ENCODE peak calls at places on chromosome 17, in seven cellular contexts. T, H, M, L, G, B and Y are unnamed samples.
A peak's percentile ranks its signal among the peaks of the same experiment; 100 is the strongest.

GRCh38 chr17:1532836-1533602 is 16.6 kb upstream of the INPP5K start:
- DNase-seq in T (peak; percentile 48), H (no peak), M (peak; percentile 45), L (peak; percentile 20), G (peak; percentile 85), B (no peak), Y (peak; percentile 28)

GRCh38 chr17:6377906-6378305 is 57.0 kb downstream of the AIPL1 start:
- DNase-seq in T (no peak), H (no peak), M (no peak), L (no peak), G (no peak), B (no peak), Y (no peak)

GRCh38 chr17:6413073-6413472 is 21.8 kb downstream of the AIPL1 start:
- DNase-seq in T (no peak), H (no peak), M (no peak), L (no peak), G (no peak), B (peak; percentile 84), Y (peak; percentile 65)

GRCh38 chr17:47676199-47676472 is 17.8 kb upstream of the TBKBP1 start:
- DNase-seq in T (no peak), H (no peak), M (no peak), L (no peak), G (no peak), B (no peak), Y (no peak)

GRCh38 chr17:8289103-8289397 is 580 bp downstream of the RANGRF start:
- DNase-seq in T (no peak), H (no peak), M (no peak), L (peak; percentile 69), G (peak; percentile 82), B (no peak), Y (no peak)

GRCh38 chr17:67232441-67232840 is 12.6 kb downstream of the HELZ start:
- DNase-seq in T (no peak), H (no peak), M (no peak), L (no peak), G (no peak), B (no peak), Y (no peak)

GRCh38 chr17:7221281-7222092 is 1.7 kb downstream of the ACADVL start:
- DNase-seq in T (no peak), H (no peak), M (no peak), L (no peak), G (peak; percentile 26), B (no peak), Y (no peak)

GRCh38 chr17:1413281-1413791 is 13.3 kb upstream of the YWHAE start:
- DNase-seq in T (peak; percentile 88), H (peak; percentile 26), M (no peak), L (peak; percentile 89), G (no peak), B (no peak), Y (peak; percentile 88)

GRCh38 chr17:728911-729310 is 3.5 kb upstream of the TLCD3A start:
- DNase-seq in T (no peak), H (no peak), M (no peak), L (no peak), G (no peak), B (no peak), Y (no peak)

GRCh38 chr17:5584971-5585794 is 874 bp upstream of the NLRP1 start:
- DNase-seq in T (no peak), H (no peak), M (no peak), L (no peak), G (no peak), B (no peak), Y (no peak)

GRCh38 chr17:45307290-45308015 is 9.4 kb downstream of the MAP3K14 start:
- DNase-seq in T (no peak), H (no peak), M (peak; percentile 29), L (peak; percentile 48), G (no peak), B (no peak), Y (no peak)

GRCh38 chr17:66567234-66568170 is 265.1 kb downstream of the PRKCA start:
- DNase-seq in T (peak; percentile 70), H (peak; percentile 88), M (peak; percentile 53), L (peak; percentile 89), G (peak; percentile 90), B (peak; percentile 78), Y (peak; percentile 84)

GRCh38 chr17:2468270-2468669 is 43.4 kb downstream of the METTL16 start:
- DNase-seq in T (no peak), H (no peak), M (no peak), L (no peak), G (no peak), B (no peak), Y (no peak)

GRCh38 chr17:3695723-3696411 is at the start of gene P2RX5:
- DNase-seq in T (no peak), H (peak; percentile 57), M (peak; percentile 37), L (peak; percentile 27), G (peak; percentile 84), B (no peak), Y (no peak)

GRCh38 chr17:57984936-57985674 is 2.9 kb downstream of the VEZF1 start:
- DNase-seq in T (no peak), H (no peak), M (no peak), L (no peak), G (no peak), B (no peak), Y (no peak)

DNA sequence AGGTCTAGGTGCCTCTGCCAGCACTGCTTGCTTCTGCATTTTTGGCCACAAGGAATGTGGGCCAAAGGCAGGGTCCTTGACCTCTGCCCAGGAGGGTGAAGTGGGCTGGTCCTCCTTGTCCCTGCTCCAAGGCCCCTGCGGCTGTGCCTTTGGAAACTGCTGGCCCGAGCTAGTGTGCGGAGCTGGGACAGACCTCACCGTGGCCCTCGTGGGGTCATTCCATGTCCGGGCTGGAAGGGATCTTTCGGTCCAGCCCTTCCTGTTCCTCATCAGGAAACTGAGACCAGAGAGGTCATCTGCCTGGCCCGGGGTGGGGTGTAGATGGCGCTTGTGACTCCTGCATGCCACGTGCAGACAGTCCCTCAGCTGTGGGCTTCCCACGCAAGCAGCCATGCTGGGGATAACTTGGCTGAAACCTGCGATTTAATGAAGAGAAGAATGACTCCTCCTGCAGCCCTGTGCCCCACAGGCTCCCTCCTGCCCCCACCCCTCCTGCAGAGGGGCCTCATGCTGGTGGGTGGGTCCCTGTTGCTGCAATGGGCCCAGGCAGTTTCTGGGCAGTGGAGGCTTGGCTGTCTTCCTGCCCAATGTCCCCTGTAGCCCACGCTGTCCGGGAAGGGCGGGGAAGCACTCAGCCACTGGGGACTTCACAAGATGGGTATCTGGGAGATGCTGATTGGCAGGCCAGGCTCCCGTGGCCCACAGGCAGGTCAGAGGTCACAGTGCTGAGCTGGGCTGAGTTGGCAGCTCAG is 245.2 kb downstream of the SEC14L1 start:
- DNase-seq in T (peak; percentile 75), H (no peak), M (no peak), L (no peak), G (no peak), B (no peak), Y (no peak)
- H3K27ac ChIP-seq in T (peak overlapping the region; percentile 85), H (peak overlapping the region; percentile 95), M (peak overlapping the region; percentile 9), L (peak overlapping the region; percentile 83), G (no peak overlapping the region), B (peak overlapping the region; percentile 39), Y (no peak overlapping the region)

GRCh38 chr17:76262732-76263344 is 2.3 kb upstream of the UBALD2 start:
- DNase-seq in T (no peak), H (peak; percentile 84), M (peak; percentile 29), L (peak; percentile 88), G (no peak), B (no peak), Y (no peak)
- H3K27ac ChIP-seq in T (peak overlapping the region; percentile 53), H (peak overlapping the region; percentile 98), M (no peak overlapping the region), L (peak overlapping the region; percentile 94), G (no peak overlapping the region), B (peak overlapping the region; percentile 2), Y (no peak overlapping the region)

GRCh38 chr17:81208651-81209050 is 14.1 kb downstream of the CEP131 start:
- DNase-seq in T (no peak), H (no peak), M (no peak), L (no peak), G (no peak), B (no peak), Y (no peak)

GRCh38 chr17:81206166-81206565 is 16.6 kb downstream of the CEP131 start:
- DNase-seq in T (no peak), H (no peak), M (no peak), L (no peak), G (no peak), B (no peak), Y (no peak)

GRCh38 chr17:81204578-81204977 is 18.2 kb downstream of the CEP131 start:
- DNase-seq in T (no peak), H (no peak), M (no peak), L (no peak), G (no peak), B (no peak), Y (no peak)

GRCh38 chr17:81207610-81208581 is 14.9 kb downstream of the CEP131 start:
- DNase-seq in T (no peak), H (no peak), M (no peak), L (no peak), G (no peak), B (no peak), Y (peak; percentile 74)

GRCh38 chr17:81206657-81207056 is 16.1 kb downstream of the CEP131 start:
- DNase-seq in T (no peak), H (no peak), M (no peak), L (no peak), G (no peak), B (no peak), Y (no peak)
- H3K27ac ChIP-seq in T (no peak overlapping the region), H (no peak overlapping the region), M (no peak overlapping the region), L (no peak overlapping the region), G (no peak overlapping the region), B (no peak overlapping the region), Y (no peak overlapping the region)

GRCh38 chr17:78539771-78540170 is 37.4 kb downstream of the DNAH17 start:
- DNase-seq in T (no peak), H (no peak), M (no peak), L (no peak), G (no peak), B (no peak), Y (no peak)

GRCh38 chr17:78538033-78538776 is 39.0 kb downstream of the DNAH17 start:
- DNase-seq in T (no peak), H (no peak), M (no peak), L (no peak), G (no peak), B (no peak), Y (no peak)

GRCh38 chr17:78544876-78545755 is 32.1 kb downstream of the DNAH17 start:
- DNase-seq in T (no peak), H (no peak), M (no peak), L (no peak), G (no peak), B (no peak), Y (peak; percentile 95)

GRCh38 chr17:78537217-78537860 is 39.9 kb downstream of the DNAH17 start:
- DNase-seq in T (no peak), H (no peak), M (no peak), L (no peak), G (no peak), B (no peak), Y (no peak)

DNA sequence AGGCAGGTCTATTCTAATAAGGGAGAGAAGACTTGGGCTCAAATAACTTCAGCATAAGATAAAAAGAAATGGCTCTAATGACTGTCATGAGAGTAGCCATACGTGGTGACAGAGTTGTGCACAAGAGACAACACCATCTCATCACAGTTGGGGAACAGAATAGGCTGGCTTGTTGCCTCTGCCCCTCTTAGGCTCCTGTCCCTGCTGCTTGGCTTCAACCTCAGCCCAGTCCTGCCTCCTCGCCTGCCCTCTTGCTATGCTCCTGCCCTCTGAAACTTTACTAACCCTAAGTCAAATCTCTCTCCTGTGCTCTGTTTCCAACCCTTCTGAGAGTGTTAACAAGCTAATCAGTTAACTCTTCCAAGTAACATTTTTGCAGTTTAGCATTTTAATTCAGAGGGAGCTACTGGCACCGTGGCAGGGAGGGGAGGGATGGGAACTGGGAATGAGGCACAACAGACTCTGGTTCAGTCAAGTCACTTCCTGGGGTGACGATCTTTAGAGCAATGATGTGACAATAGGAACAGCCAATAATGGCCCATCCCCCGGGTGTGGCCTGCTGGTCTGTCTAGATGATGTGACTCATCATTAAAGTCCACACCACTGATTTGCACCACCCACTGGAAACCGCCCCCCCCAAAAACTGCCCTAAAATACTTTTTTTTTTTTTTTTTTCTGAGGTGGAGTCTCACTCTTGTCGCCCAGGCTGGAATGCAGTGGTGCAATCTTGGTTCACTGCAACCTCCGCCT is 35.5 kb downstream of the DNAH17 start:
- DNase-seq in T (no peak), H (no peak), M (no peak), L (no peak), G (no peak), B (peak; percentile 90), Y (no peak)
- H3K27ac ChIP-seq in T (no peak overlapping the region), H (no peak overlapping the region), M (no peak overlapping the region), L (no peak overlapping the region), G (no peak overlapping the region), B (peak overlapping the region; percentile 84), Y (no peak overlapping the region)